ENCODE peak calls at places on chromosomes 16 and 17, in ten cellular contexts. One of them, this sample, is unnamed.

GRCh38 chr17:13593757-13594156 is 8.0 kb downstream of the HS3ST3A1 start:
- DNase-seq in lung: no peak
- DNase-seq in uterus: no peak
- DNase-seq in tibial artery: no peak
- DNase-seq in CD8-positive, alpha-beta T cell: no peak
- DNase-seq in GM23338: no peak
- DNase-seq in body of pancreas: no peak
- DNase-seq in lower lobe of right lung: no peak
- DNase-seq in GM23248: peak; percentile 52
- DNase-seq in CD8-positive, alpha-beta memory T cell: no peak
- DNase-seq in this sample: no peak

GRCh38 chr17:57940653-57941329 is 14.4 kb downstream of the CUEDC1 start:
- DNase-seq in tibial artery: no peak
- DNase-seq in body of pancreas: no peak
- DNase-seq in GM23338: no peak
- DNase-seq in CD8-positive, alpha-beta memory T cell: no peak
- DNase-seq in GM23248: no peak
- DNase-seq in uterus: peak; percentile 41
- DNase-seq in lung: no peak
- DNase-seq in lower lobe of right lung: no peak
- DNase-seq in CD8-positive, alpha-beta T cell: no peak
- DNase-seq in this sample: no peak

GRCh38 chr16:67917852-67918236 is 13.8 kb downstream of the CTRL start:
- DNase-seq in uterus: no peak
- DNase-seq in GM23338: no peak
- DNase-seq in CD8-positive, alpha-beta memory T cell: no peak
- DNase-seq in GM23248: peak; percentile 97
- DNase-seq in CD8-positive, alpha-beta T cell: no peak
- DNase-seq in lower lobe of right lung: peak; percentile 48
- DNase-seq in body of pancreas: no peak
- DNase-seq in tibial artery: no peak
- DNase-seq in lung: no peak
- DNase-seq in this sample: no peak

GRCh38 chr17:31580331-31581021 is 189.0 kb downstream of the RAB11FIP4 start:
- DNase-seq in GM23338: no peak
- DNase-seq in tibial artery: peak; percentile 90
- DNase-seq in lower lobe of right lung: peak; percentile 78
- DNase-seq in body of pancreas: no peak
- DNase-seq in CD8-positive, alpha-beta T cell: no peak
- DNase-seq in uterus: no peak
- DNase-seq in CD8-positive, alpha-beta memory T cell: no peak
- DNase-seq in GM23248: peak; percentile 95
- DNase-seq in lung: peak; percentile 48
- DNase-seq in this sample: peak; percentile 31

GRCh38 chr16:10871157-10871991 is 5.6 kb upstream of the CIITA start:
- DNase-seq in tibial artery: peak; percentile 72
- DNase-seq in GM23248: peak; percentile 94
- DNase-seq in CD8-positive, alpha-beta T cell: no peak
- DNase-seq in lung: peak; percentile 81
- DNase-seq in uterus: no peak
- DNase-seq in CD8-positive, alpha-beta memory T cell: peak; percentile 18
- DNase-seq in lower lobe of right lung: peak; percentile 83
- DNase-seq in GM23338: no peak
- DNase-seq in body of pancreas: peak; percentile 91
- DNase-seq in this sample: no peak

GRCh38 chr16:75552951-75553350 is 3.1 kb downstream of the TMEM231 start:
- DNase-seq in tibial artery: no peak
- DNase-seq in GM23338: no peak
- DNase-seq in CD8-positive, alpha-beta T cell: no peak
- DNase-seq in uterus: no peak
- DNase-seq in lung: no peak
- DNase-seq in GM23248: no peak
- DNase-seq in CD8-positive, alpha-beta memory T cell: no peak
- DNase-seq in lower lobe of right lung: no peak
- DNase-seq in body of pancreas: no peak
- DNase-seq in this sample: no peak

GRCh38 chr16:89845417-89845816 is 17.1 kb downstream of the SPIRE2 start:
- DNase-seq in lower lobe of right lung: no peak
- DNase-seq in GM23248: no peak
- DNase-seq in lung: no peak
- DNase-seq in CD8-positive, alpha-beta memory T cell: peak; percentile 21
- DNase-seq in tibial artery: no peak
- DNase-seq in uterus: no peak
- DNase-seq in body of pancreas: no peak
- DNase-seq in CD8-positive, alpha-beta T cell: peak; percentile 26
- DNase-seq in GM23338: no peak
- DNase-seq in this sample: no peak

GRCh38 chr17:81961087-81961514 is at the start of gene NOTUM:
- DNase-seq in lung: no peak
- DNase-seq in tibial artery: no peak
- DNase-seq in body of pancreas: no peak
- DNase-seq in GM23338: peak; percentile 79
- DNase-seq in uterus: no peak
- DNase-seq in CD8-positive, alpha-beta T cell: no peak
- DNase-seq in CD8-positive, alpha-beta memory T cell: no peak
- DNase-seq in GM23248: peak; percentile 61
- DNase-seq in lower lobe of right lung: no peak
- DNase-seq in this sample: no peak

GRCh38 chr16:4880006-4880580 is 32.8 kb downstream of the UBN1 start:
- DNase-seq in lower lobe of right lung: no peak
- DNase-seq in CD8-positive, alpha-beta memory T cell: no peak
- DNase-seq in lung: no peak
- DNase-seq in body of pancreas: no peak
- DNase-seq in CD8-positive, alpha-beta T cell: no peak
- DNase-seq in tibial artery: peak; percentile 56
- DNase-seq in GM23338: no peak
- DNase-seq in GM23248: no peak
- DNase-seq in uterus: no peak
- DNase-seq in this sample: peak; percentile 21

GRCh38 chr16:4882633-4883285 is 35.5 kb downstream of the UBN1 start:
- DNase-seq in lower lobe of right lung: no peak
- DNase-seq in CD8-positive, alpha-beta memory T cell: no peak
- DNase-seq in tibial artery: no peak
- DNase-seq in CD8-positive, alpha-beta T cell: no peak
- DNase-seq in lung: peak; percentile 83
- DNase-seq in body of pancreas: peak; percentile 37
- DNase-seq in GM23338: no peak
- DNase-seq in GM23248: peak; percentile 58
- DNase-seq in uterus: no peak
- DNase-seq in this sample: no peak

GRCh38 chr16:4884209-4884608 is 36.9 kb downstream of the UBN1 start:
- DNase-seq in CD8-positive, alpha-beta T cell: no peak
- DNase-seq in uterus: no peak
- DNase-seq in lung: no peak
- DNase-seq in GM23338: no peak
- DNase-seq in body of pancreas: no peak
- DNase-seq in GM23248: no peak
- DNase-seq in CD8-positive, alpha-beta memory T cell: no peak
- DNase-seq in tibial artery: no peak
- DNase-seq in lower lobe of right lung: no peak
- DNase-seq in this sample: no peak

GRCh38 chr16:4883501-4883900 is 36.2 kb downstream of the UBN1 start:
- DNase-seq in tibial artery: no peak
- DNase-seq in uterus: no peak
- DNase-seq in GM23338: no peak
- DNase-seq in lower lobe of right lung: peak; percentile 39
- DNase-seq in GM23248: no peak
- DNase-seq in lung: no peak
- DNase-seq in CD8-positive, alpha-beta memory T cell: no peak
- DNase-seq in CD8-positive, alpha-beta T cell: no peak
- DNase-seq in body of pancreas: no peak
- DNase-seq in this sample: no peak

GRCh38 chr16:4882261-4882632 is 35.0 kb downstream of the UBN1 start:
- DNase-seq in lower lobe of right lung: no peak
- DNase-seq in CD8-positive, alpha-beta T cell: no peak
- DNase-seq in uterus: no peak
- DNase-seq in body of pancreas: no peak
- DNase-seq in lung: no peak
- DNase-seq in GM23248: peak; percentile 38
- DNase-seq in GM23338: no peak
- DNase-seq in tibial artery: no peak
- DNase-seq in CD8-positive, alpha-beta memory T cell: no peak
- DNase-seq in this sample: no peak
- H3K27ac ChIP-seq in lower lobe of right lung: no peak overlapping the region
- H3K27ac ChIP-seq in CD8-positive, alpha-beta T cell: no peak overlapping the region
- H3K27ac ChIP-seq in uterus: no peak overlapping the region
- H3K27ac ChIP-seq in body of pancreas: no peak overlapping the region
- H3K27ac ChIP-seq in lung: no peak overlapping the region
- H3K27ac ChIP-seq in GM23248: no peak overlapping the region
- H3K27ac ChIP-seq in GM23338: no peak overlapping the region
- H3K27ac ChIP-seq in tibial artery: no peak overlapping the region
- H3K27ac ChIP-seq in CD8-positive, alpha-beta memory T cell: no peak overlapping the region
- H3K27ac ChIP-seq in this sample: no peak overlapping the region

GRCh38 chr17:48150107-48150463 is 42.5 kb downstream of the SNX11 start:
- DNase-seq in tibial artery: no peak
- DNase-seq in CD8-positive, alpha-beta T cell: no peak
- DNase-seq in GM23338: no peak
- DNase-seq in GM23248: no peak
- DNase-seq in body of pancreas: no peak
- DNase-seq in lower lobe of right lung: no peak
- DNase-seq in lung: no peak
- DNase-seq in CD8-positive, alpha-beta memory T cell: no peak
- DNase-seq in uterus: no peak
- DNase-seq in this sample: no peak

GRCh38 chr17:48149174-48150106 is 41.9 kb downstream of the SNX11 start:
- DNase-seq in tibial artery: no peak
- DNase-seq in body of pancreas: no peak
- DNase-seq in uterus: no peak
- DNase-seq in GM23248: no peak
- DNase-seq in CD8-positive, alpha-beta T cell: no peak
- DNase-seq in GM23338: peak; percentile 85
- DNase-seq in lung: no peak
- DNase-seq in lower lobe of right lung: no peak
- DNase-seq in CD8-positive, alpha-beta memory T cell: no peak
- DNase-seq in this sample: no peak

GRCh38 chr17:48143629-48144028 is 36.1 kb downstream of the SNX11 start:
- DNase-seq in CD8-positive, alpha-beta T cell: no peak
- DNase-seq in tibial artery: no peak
- DNase-seq in uterus: no peak
- DNase-seq in GM23248: no peak
- DNase-seq in CD8-positive, alpha-beta memory T cell: no peak
- DNase-seq in GM23338: no peak
- DNase-seq in body of pancreas: no peak
- DNase-seq in lung: no peak
- DNase-seq in lower lobe of right lung: no peak
- DNase-seq in this sample: no peak

GRCh38 chr17:48148029-48148759 is 40.6 kb downstream of the SNX11 start:
- DNase-seq in GM23248: no peak
- DNase-seq in lung: no peak
- DNase-seq in body of pancreas: no peak
- DNase-seq in tibial artery: no peak
- DNase-seq in CD8-positive, alpha-beta T cell: no peak
- DNase-seq in CD8-positive, alpha-beta memory T cell: no peak
- DNase-seq in GM23338: no peak
- DNase-seq in lower lobe of right lung: no peak
- DNase-seq in uterus: no peak
- DNase-seq in this sample: no peak

DNA sequence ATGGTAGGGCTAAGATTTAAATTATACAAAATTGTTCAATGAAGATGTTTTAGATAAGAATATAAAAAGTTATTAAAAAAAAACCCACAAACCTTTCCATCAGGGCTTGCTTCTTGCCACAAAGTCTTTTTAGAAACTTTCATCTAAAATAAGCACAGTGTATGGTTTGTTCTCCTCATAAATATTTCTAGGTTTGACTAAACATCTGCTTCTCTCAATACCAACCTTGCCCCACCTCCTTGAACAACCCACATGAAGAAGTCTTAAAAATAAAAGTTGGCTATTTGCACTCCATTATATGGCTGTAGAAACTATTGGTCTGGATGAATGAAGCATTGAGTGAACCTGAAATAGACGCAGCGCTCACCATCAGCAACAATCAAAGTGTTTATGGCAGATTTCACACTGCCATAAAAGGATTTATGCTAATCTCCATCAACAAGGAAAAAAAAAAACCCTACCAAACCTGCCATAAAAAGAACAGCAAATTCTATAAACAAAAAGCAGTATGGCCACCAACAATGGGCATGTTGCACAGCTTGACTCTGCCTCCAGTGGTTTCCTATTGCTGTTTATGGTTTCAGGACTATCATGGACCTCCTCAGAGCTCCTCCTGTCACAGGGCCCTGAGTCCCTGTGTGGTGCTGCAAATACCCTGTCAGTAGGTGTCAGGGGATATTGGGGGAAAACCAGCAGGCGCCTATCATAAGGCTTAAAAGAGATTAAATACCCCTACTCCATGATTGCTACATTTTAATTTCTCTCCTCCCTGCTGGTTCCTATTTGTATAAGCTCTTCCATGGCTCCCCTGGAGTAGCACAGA is 37.6 kb downstream of the SNX11 start:
- DNase-seq in tibial artery: no peak
- DNase-seq in GM23338: no peak
- DNase-seq in CD8-positive, alpha-beta T cell: no peak
- DNase-seq in lower lobe of right lung: no peak
- DNase-seq in CD8-positive, alpha-beta memory T cell: no peak
- DNase-seq in uterus: no peak
- DNase-seq in body of pancreas: no peak
- DNase-seq in lung: no peak
- DNase-seq in GM23248: no peak
- DNase-seq in this sample: no peak
- H3K27me3 ChIP-seq in tibial artery: peaks cover 53% of the 10 kb centered on the region
- H3K27me3 ChIP-seq in GM23338: no peaks in the 10 kb centered on the region
- H3K27me3 ChIP-seq in CD8-positive, alpha-beta T cell: no peaks in the 10 kb centered on the region
- H3K27me3 ChIP-seq in lower lobe of right lung: peaks cover 38% of the 10 kb centered on the region
- H3K27me3 ChIP-seq in CD8-positive, alpha-beta memory T cell: no peaks in the 10 kb centered on the region
- H3K27me3 ChIP-seq in uterus: peaks cover 18% of the 10 kb centered on the region
- H3K27me3 ChIP-seq in body of pancreas: no peaks in the 10 kb centered on the region
- H3K27me3 ChIP-seq in lung: no peaks in the 10 kb centered on the region
- H3K27me3 ChIP-seq in GM23248: peaks cover 91% of the 10 kb centered on the region
- H3K27me3 ChIP-seq in this sample: peaks cover 15% of the 10 kb centered on the region

GRCh38 chr17:74742153-74742515 is 5.1 kb downstream of the RAB37 start:
- DNase-seq in lung: no peak
- DNase-seq in tibial artery: no peak
- DNase-seq in CD8-positive, alpha-beta T cell: peak; percentile 54
- DNase-seq in CD8-positive, alpha-beta memory T cell: peak; percentile 36
- DNase-seq in GM23248: no peak
- DNase-seq in GM23338: no peak
- DNase-seq in lower lobe of right lung: no peak
- DNase-seq in body of pancreas: no peak
- DNase-seq in uterus: no peak
- DNase-seq in this sample: no peak
- H3K27ac ChIP-seq in lung: no peak overlapping the region
- H3K27ac ChIP-seq in tibial artery: no peak overlapping the region
- H3K27ac ChIP-seq in CD8-positive, alpha-beta T cell: peak overlapping the region; percentile 31
- H3K27ac ChIP-seq in CD8-positive, alpha-beta memory T cell: no peak overlapping the region
- H3K27ac ChIP-seq in GM23248: no peak overlapping the region
- H3K27ac ChIP-seq in GM23338: no peak overlapping the region
- H3K27ac ChIP-seq in lower lobe of right lung: peak overlapping the region; percentile 46
- H3K27ac ChIP-seq in body of pancreas: no peak overlapping the region
- H3K27ac ChIP-seq in uterus: no peak overlapping the region
- H3K27ac ChIP-seq in this sample: no peak overlapping the region

GRCh38 chr17:40672654-40673053 is 7.7 kb upstream of the KRT222 start:
- DNase-seq in CD8-positive, alpha-beta memory T cell: no peak
- DNase-seq in tibial artery: no peak
- DNase-seq in CD8-positive, alpha-beta T cell: no peak
- DNase-seq in lower lobe of right lung: no peak
- DNase-seq in GM23248: no peak
- DNase-seq in GM23338: no peak
- DNase-seq in body of pancreas: no peak
- DNase-seq in lung: no peak
- DNase-seq in uterus: no peak
- DNase-seq in this sample: no peak

GRCh38 chr17:40675905-40676304 is 10.9 kb upstream of the KRT222 start:
- DNase-seq in lower lobe of right lung: no peak
- DNase-seq in tibial artery: no peak
- DNase-seq in body of pancreas: no peak
- DNase-seq in uterus: no peak
- DNase-seq in lung: no peak
- DNase-seq in CD8-positive, alpha-beta T cell: no peak
- DNase-seq in GM23248: no peak
- DNase-seq in CD8-positive, alpha-beta memory T cell: no peak
- DNase-seq in GM23338: peak; percentile 21
- DNase-seq in this sample: no peak

GRCh38 chr17:40666366-40666765 is 1.4 kb upstream of the KRT222 start:
- DNase-seq in CD8-positive, alpha-beta T cell: no peak
- DNase-seq in tibial artery: no peak
- DNase-seq in lung: no peak
- DNase-seq in GM23248: no peak
- DNase-seq in CD8-positive, alpha-beta memory T cell: no peak
- DNase-seq in GM23338: no peak
- DNase-seq in uterus: no peak
- DNase-seq in lower lobe of right lung: no peak
- DNase-seq in body of pancreas: no peak
- DNase-seq in this sample: no peak

GRCh38 chr17:40671282-40671681 is 6.3 kb upstream of the KRT222 start:
- DNase-seq in body of pancreas: no peak
- DNase-seq in GM23248: no peak
- DNase-seq in GM23338: no peak
- DNase-seq in CD8-positive, alpha-beta memory T cell: no peak
- DNase-seq in uterus: no peak
- DNase-seq in CD8-positive, alpha-beta T cell: no peak
- DNase-seq in lung: no peak
- DNase-seq in tibial artery: no peak
- DNase-seq in lower lobe of right lung: no peak
- DNase-seq in this sample: peak; percentile 69
- H3K27me3 ChIP-seq in body of pancreas: no peaks in the 10 kb centered on the region
- H3K27me3 ChIP-seq in GM23248: peaks cover 73% of the 10 kb centered on the region
- H3K27me3 ChIP-seq in GM23338: no peaks in the 10 kb centered on the region
- H3K27me3 ChIP-seq in CD8-positive, alpha-beta memory T cell: no peaks in the 10 kb centered on the region
- H3K27me3 ChIP-seq in uterus: no peaks in the 10 kb centered on the region
- H3K27me3 ChIP-seq in CD8-positive, alpha-beta T cell: no peaks in the 10 kb centered on the region
- H3K27me3 ChIP-seq in lung: no peaks in the 10 kb centered on the region
- H3K27me3 ChIP-seq in tibial artery: peaks cover 17% of the 10 kb centered on the region
- H3K27me3 ChIP-seq in lower lobe of right lung: peaks cover 8% of the 10 kb centered on the region
- H3K27me3 ChIP-seq in this sample: no peaks in the 10 kb centered on the region

This sample was measured in dorsolateral prefrontal cortex.